ENCODE peak calls at places on chromosomes 16 and 17, in seven cellular contexts. O is HepG2, C is GM12892, H is H1, E is K562, S is SK-N-SH, Z is GM12878. F is an unnamed sample.

GRCh38 chr17:292531-293382 is 59.9 kb downstream of the RPH3AL start:
- DNase-seq in O (no peak), C (no peak), H (no peak), E (no peak), S (no peak), Z (no peak), F (no peak)

GRCh38 chr16:7369181-7369580 is 36.5 kb downstream of the RBFOX1 start:
- DNase-seq in O (no peak), C (no peak), H (no peak), E (no peak), S (no peak), Z (no peak), F (no peak)

GRCh38 chr16:50498756-50499155 is 49.4 kb upstream of the NKD1 start:
- DNase-seq in O (no peak), C (no peak), H (no peak), E (no peak), S (no peak), Z (no peak), F (no peak)

GRCh38 chr17:55433029-55433628 is 11.5 kb upstream of the MMD start:
- DNase-seq in O (peak; percentile 85), C (no peak), H (no peak), E (no peak), S (no peak), Z (no peak), F (no peak)

GRCh38 chr16:10465821-10466220 is 80.0 kb downstream of the ATF7IP2 start:
- DNase-seq in O (no peak), C (no peak), H (no peak), E (no peak), S (no peak), Z (no peak), F (no peak)

GRCh38 chr17:40648326-40648968 is 829 bp upstream of the SMARCE1 start:
- DNase-seq in O (peak; percentile 56), C (peak; percentile 49), H (no peak), E (no peak), S (no peak), Z (no peak), F (no peak)

GRCh38 chr16:54210437-54211081 is 76.0 kb downstream of the IRX3 start:
- DNase-seq in O (no peak), C (no peak), H (no peak), E (no peak), S (peak; percentile 61), Z (no peak), F (no peak)

GRCh38 chr17:29603109-29603674 is 10.3 kb downstream of the ANKRD13B start:
- DNase-seq in O (no peak), C (no peak), H (no peak), E (no peak), S (no peak), Z (no peak), F (no peak)

GRCh38 chr16:80323808-80324195 is 217.0 kb upstream of the DYNLRB2 start:
- DNase-seq in O (no peak), C (no peak), H (no peak), E (no peak), S (no peak), Z (no peak), F (no peak)

GRCh38 chr17:78114831-78115723 is 13.5 kb downstream of the TMC6 start:
- DNase-seq in O (no peak), C (no peak), H (no peak), E (no peak), S (peak; percentile 49), Z (no peak), F (no peak)

GRCh38 chr17:78241277-78242023 is 10.0 kb downstream of the TMEM235 start:
- DNase-seq in O (peak; percentile 96), C (no peak), H (no peak), E (peak; percentile 86), S (peak; percentile 79), Z (no peak), F (no peak)

GRCh38 chr17:356671-357434 is 4.2 kb upstream of the RPH3AL start:
- DNase-seq in O (no peak), C (no peak), H (no peak), E (no peak), S (no peak), Z (no peak), F (no peak)

GRCh38 chr16:52547001-52547833 is at the start of gene TOX3:
- DNase-seq in O (no peak), C (no peak), H (no peak), E (no peak), S (peak; percentile 48), Z (no peak), F (peak; percentile 2)

GRCh38 chr17:12027658-12028057 is 7.0 kb downstream of the MAP2K4 start:
- DNase-seq in O (no peak), C (no peak), H (no peak), E (no peak), S (no peak), Z (no peak), F (no peak)

GRCh38 chr17:22253007-22253406 is 560.7 kb downstream of the KCNJ18 start:
- DNase-seq in O (no peak), C (no peak), H (no peak), E (no peak), S (no peak), Z (no peak), F (no peak)

GRCh38 chr17:28381141-28381825 is 9.8 kb downstream of the SARM1 start:
- DNase-seq in O (no peak), C (no peak), H (peak; percentile 62), E (no peak), S (no peak), Z (no peak), F (no peak)

GRCh38 chr16:56477096-56477878 is 25.9 kb downstream of the OGFOD1 start:
- DNase-seq in O (peak; percentile 27), C (no peak), H (no peak), E (no peak), S (no peak), Z (no peak), F (no peak)

GRCh38 chr17:4678448-4679026 is 25.4 kb downstream of the PELP1 start:
- DNase-seq in O (peak; percentile 39), C (no peak), H (no peak), E (no peak), S (peak; percentile 61), Z (no peak), F (no peak)

GRCh38 chr17:17077101-17077500 is 34.8 kb downstream of the MPRIP start:
- DNase-seq in O (no peak), C (no peak), H (no peak), E (no peak), S (no peak), Z (no peak), F (no peak)

GRCh38 chr16:379961-380836 is 1.6 kb downstream of the PGAP6 start:
- DNase-seq in O (no peak), C (no peak), H (no peak), E (no peak), S (no peak), Z (no peak), F (no peak)

GRCh38 chr16:27977966-27978365 is 85.5 kb downstream of the GSG1L start:
- DNase-seq in O (no peak), C (no peak), H (no peak), E (no peak), S (no peak), Z (no peak), F (no peak)

GRCh38 chr17:72609501-72609900 is 483.0 kb downstream of the SLC39A11 start:
- DNase-seq in O (no peak), C (no peak), H (no peak), E (no peak), S (no peak), Z (no peak), F (no peak)

GRCh38 chr17:33014751-33015150 is 23.1 kb downstream of the SPACA3 start:
- DNase-seq in O (peak; percentile 15), C (no peak), H (no peak), E (no peak), S (peak; percentile 77), Z (no peak), F (no peak)

GRCh38 chr16:28975158-28975603 is 603 bp downstream of the SPNS1 start:
- DNase-seq in O (no peak), C (no peak), H (no peak), E (peak; percentile 36), S (no peak), Z (no peak), F (no peak)

DNA sequence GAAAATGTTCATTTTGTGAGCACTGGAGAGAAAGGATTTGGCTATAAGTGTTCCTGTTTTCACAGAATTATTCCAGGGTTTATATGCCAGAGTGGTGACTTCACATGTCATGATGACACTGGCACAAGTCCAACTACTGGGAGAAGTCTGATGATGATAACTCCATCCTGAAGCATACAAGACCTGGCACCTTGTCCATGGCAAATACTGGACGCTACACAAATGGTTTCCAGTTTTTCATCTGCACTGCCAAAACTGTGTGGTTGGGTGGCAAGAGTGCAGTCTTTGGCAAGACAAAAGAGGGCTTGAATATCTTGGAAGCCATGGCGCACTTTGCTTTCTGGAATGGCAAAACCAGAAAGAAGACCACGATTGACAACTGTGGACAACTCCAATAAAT is 385.0 kb downstream of the CDH11 start:
- DNase-seq in O (no peak), C (no peak), H (no peak), E (no peak), S (no peak), Z (no peak), F (no peak)
- TF ChIP-seq TAF1 in O (no peak), C (no peak), H (no peak), E (no peak), S (no peak), Z (no peak), F (no peak)

DNA sequence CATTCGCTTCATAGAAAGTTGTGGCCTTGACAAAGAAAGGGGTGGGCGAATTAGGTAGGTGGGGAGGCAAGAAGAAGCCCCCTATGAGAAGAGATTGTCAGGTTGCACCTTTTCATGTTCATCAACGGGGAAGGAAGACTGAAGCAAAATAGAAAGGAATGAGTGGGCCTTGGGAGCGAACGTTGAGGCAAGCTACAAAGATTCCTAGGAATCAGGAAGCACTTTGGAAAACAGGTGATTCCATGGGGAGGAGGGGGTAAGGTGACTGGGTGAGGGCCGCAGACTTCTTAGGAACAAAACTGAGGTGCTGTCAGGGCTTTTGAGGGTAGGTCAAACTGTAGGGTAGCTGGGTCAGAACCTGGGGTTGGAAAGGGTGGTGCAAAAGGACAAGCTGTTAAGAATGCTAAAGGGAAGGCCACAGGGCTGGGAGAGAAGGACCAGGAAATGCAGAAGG is 535 bp downstream of the ITFG1 start:
- DNase-seq in O (no peak), C (no peak), H (no peak), E (no peak), S (no peak), Z (no peak), F (no peak)
- TF ChIP-seq TAF1 in O (no peak), C (no peak), H (no peak), E (no peak), S (no peak), Z (no peak), F (no peak)

DNA sequence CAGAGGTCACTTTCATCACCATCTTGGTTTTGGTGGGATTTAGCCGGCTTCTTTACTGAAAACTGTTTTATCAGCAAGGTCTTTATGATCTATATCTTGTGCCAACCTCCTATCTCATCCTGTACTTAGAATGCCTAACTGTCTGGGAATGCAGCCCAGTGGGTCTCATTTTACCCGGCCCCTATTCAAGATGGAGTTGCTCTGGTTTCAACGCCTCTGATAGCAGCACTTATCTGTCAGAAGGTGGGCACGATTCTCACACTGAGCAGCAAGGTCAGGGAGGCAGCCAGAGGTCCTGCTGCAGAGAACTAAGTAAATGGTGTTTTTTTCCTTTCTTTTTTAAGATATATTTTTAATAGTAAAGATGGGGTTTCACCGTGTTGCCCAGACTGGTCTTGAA is 26.3 kb upstream of the XYLT2 start:
- DNase-seq in O (no peak), C (no peak), H (no peak), E (no peak), S (no peak), Z (no peak), F (no peak)
- TF ChIP-seq TAF1 in O (no peak), C (no peak), H (no peak), E (no peak), S (no peak), Z (no peak), F (no peak)

GRCh38 chr16:68893710-68894705 is 50.7 kb downstream of the TANGO6 start:
- DNase-seq in O (peak; percentile 35), C (no peak), H (no peak), E (no peak), S (no peak), Z (no peak), F (no peak)
- TF ChIP-seq TAF1 in O (no peak), C (no peak), H (no peak), E (no peak), S (no peak), Z (no peak), F (no peak)